ENCODE peak calls at places on chromosomes 7 and 10, in four cellular contexts. One of them, this sample, is unnamed.

GRCh38 chr7:73668103-73668937 is 689 bp downstream of the VPS37D start:
- DNase-seq in SK-N-SH: peak
- DNase-seq in HCT116: no peak
- DNase-seq in Panc1: no peak
- DNase-seq in this sample: no peak

GRCh38 chr7:42055171-42055570 is 181.8 kb downstream of the GLI3 start:
- DNase-seq in SK-N-SH: no peak
- DNase-seq in HCT116: no peak
- DNase-seq in Panc1: no peak
- DNase-seq in this sample: no peak

GRCh38 chr7:26680616-26681015 is 183.8 kb downstream of the SKAP2 start:
- DNase-seq in SK-N-SH: no peak
- DNase-seq in HCT116: no peak
- DNase-seq in Panc1: no peak
- DNase-seq in this sample: no peak

GRCh38 chr7:54245046-54245445 is 297.1 kb upstream of the VSTM2A start:
- DNase-seq in SK-N-SH: no peak
- DNase-seq in HCT116: no peak
- DNase-seq in Panc1: no peak
- DNase-seq in this sample: no peak

GRCh38 chr7:46932656-46933424 is 649.1 kb downstream of the TNS3 start:
- DNase-seq in SK-N-SH: peak
- DNase-seq in HCT116: no peak
- DNase-seq in Panc1: peak
- DNase-seq in this sample: no peak

GRCh38 chr10:58319599-58319998 is 15.2 kb upstream of the UBE2D1 start:
- DNase-seq in SK-N-SH: no peak
- DNase-seq in HCT116: no peak
- DNase-seq in Panc1: no peak
- DNase-seq in this sample: no peak

GRCh38 chr10:90644165-90644564 is 213.7 kb downstream of the HTR7 start:
- DNase-seq in SK-N-SH: no peak
- DNase-seq in HCT116: no peak
- DNase-seq in Panc1: no peak
- DNase-seq in this sample: no peak

GRCh38 chr7:138151731-138152577 is 75.7 kb downstream of the AKR1D1 start:
- DNase-seq in SK-N-SH: no peak
- DNase-seq in HCT116: no peak
- DNase-seq in Panc1: no peak
- DNase-seq in this sample: no peak

GRCh38 chr7:41046221-41046761 is 656.6 kb downstream of the INHBA start:
- DNase-seq in SK-N-SH: no peak
- DNase-seq in HCT116: no peak
- DNase-seq in Panc1: no peak
- DNase-seq in this sample: no peak

GRCh38 chr10:24848169-24848688 is 104.2 kb downstream of the PRTFDC1 start:
- DNase-seq in SK-N-SH: no peak
- DNase-seq in HCT116: no peak
- DNase-seq in Panc1: no peak
- DNase-seq in this sample: no peak

GRCh38 chr7:88306590-88307048 is at the start of gene STEAP4:
- DNase-seq in SK-N-SH: no peak
- DNase-seq in HCT116: peak
- DNase-seq in Panc1: no peak
- DNase-seq in this sample: peak

GRCh38 chr7:134941185-134941900 is 45.0 kb upstream of the AGBL3 start:
- DNase-seq in SK-N-SH: no peak
- DNase-seq in HCT116: no peak
- DNase-seq in Panc1: no peak
- DNase-seq in this sample: no peak

GRCh38 chr7:148708026-148708685 is 9.5 kb downstream of the CUL1 start:
- DNase-seq in SK-N-SH: no peak
- DNase-seq in HCT116: no peak
- DNase-seq in Panc1: no peak
- DNase-seq in this sample: peak

DNA sequence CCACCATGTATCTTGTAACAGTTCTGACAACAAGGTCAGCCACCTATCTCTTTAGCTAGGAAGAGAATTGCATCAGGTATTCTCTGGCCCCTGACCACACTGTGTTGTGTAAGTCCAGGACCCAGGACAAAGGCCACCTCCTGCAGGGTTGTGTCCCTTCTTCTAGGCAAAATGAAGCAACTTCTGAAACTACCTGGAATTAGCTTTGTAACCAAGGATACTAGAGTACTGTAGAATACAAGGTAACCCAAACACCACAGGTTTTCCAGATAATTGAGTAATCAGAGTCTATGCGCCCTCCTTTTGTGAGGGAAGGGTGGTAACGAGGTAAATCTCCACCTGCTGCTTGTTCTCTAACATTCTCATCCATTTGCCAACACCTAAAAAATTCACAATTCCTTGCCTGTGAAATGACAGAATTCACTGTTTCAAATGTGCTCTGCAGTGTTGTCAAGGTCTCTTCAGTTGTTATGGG is 51.7 kb downstream of the SGMS1 start:
- DNase-seq in SK-N-SH: no peak
- DNase-seq in HCT116: no peak
- DNase-seq in Panc1: no peak
- DNase-seq in this sample: no peak
- TF ChIP-seq REST in SK-N-SH: no peak
- TF ChIP-seq REST in HCT116: no peak
- TF ChIP-seq REST in Panc1: no peak
- TF ChIP-seq REST in this sample: no peak

GRCh38 chr10:47183726-47184084 is 116.3 kb upstream of the GDF10 start:
- DNase-seq in SK-N-SH: no peak
- DNase-seq in HCT116: no peak
- DNase-seq in Panc1: no peak
- DNase-seq in this sample: no peak
- TF ChIP-seq POLR2AphosphoS5 in SK-N-SH: no peak
- TF ChIP-seq POLR2AphosphoS5 in HCT116: no peak
- TF ChIP-seq POLR2AphosphoS5 in Panc1: no peak
- TF ChIP-seq POLR2AphosphoS5 in this sample: no peak

DNA sequence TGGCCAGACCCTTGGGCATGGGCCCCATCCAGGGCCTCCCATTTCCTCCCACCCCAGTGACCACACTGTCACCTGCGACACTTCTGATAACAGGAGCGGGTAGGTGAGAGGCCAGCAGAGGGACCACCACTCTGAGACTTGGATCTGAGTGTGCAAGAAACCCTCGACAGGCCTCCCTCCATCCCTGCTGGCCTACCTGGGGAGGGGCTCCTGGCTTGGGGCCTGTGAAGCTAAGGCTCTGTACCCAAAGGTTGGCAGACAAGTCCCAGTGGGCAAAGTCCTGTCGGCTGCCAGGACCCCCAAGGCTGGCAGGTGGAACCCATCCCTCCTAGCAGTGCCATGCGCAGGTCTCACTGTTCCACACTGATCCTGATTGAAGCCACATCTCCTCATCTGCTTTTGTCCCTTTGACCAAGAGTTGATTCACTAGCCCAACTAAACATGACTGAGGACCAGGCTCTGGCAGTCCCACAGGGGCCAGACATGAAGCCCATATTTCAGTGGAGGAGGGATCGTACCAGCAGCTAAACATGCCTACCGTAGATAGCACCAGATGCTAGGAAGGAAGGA is 1.2 kb upstream of the PGAM2 start:
- DNase-seq in SK-N-SH: no peak
- DNase-seq in HCT116: no peak
- DNase-seq in Panc1: no peak
- DNase-seq in this sample: no peak
- TF ChIP-seq REST in SK-N-SH: no peak
- TF ChIP-seq REST in HCT116: no peak
- TF ChIP-seq REST in Panc1: no peak
- TF ChIP-seq REST in this sample: no peak

DNA sequence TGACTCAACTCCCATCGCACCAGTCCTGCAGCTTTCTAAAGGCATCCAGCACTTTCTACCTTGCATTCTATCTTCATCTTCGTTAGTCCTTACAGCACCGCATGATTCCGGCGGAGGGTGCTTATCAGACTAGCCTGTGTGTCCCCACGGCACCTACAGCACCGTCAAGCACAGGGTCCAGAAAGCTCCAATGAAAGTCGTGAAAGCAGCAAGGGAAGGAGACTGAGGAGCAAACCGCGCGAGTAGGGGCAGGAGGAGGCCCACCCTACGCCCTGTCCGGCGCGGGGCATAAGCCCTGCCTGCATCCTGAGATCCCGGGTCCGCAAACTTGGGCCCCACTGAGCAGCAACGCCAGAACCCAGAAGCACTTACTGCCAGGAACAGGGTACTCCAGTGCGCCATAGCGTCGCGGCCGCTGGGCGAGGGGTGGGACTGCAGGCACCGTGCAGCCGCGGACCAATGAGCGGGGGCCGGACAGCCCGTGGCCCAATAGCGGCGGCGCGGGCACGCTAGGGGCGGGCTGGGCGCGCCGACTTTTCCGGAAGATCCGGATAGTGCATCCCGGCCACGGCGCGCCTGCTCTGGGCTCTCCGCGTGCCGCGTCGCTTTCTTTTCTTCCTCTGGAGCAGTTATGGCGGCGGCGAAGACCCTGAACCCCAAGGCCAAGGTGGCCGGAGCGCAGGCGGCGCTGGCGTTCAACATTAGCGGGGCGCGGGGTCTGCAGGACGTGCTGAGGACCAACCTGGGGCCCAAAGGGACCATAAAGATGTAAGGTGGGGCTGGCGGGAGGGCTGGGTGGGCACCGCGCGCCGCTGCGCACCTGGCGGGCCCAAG is 122.1 kb upstream of the VKORC1L1 start:
- DNase-seq in SK-N-SH: peak
- DNase-seq in HCT116: peak
- DNase-seq in Panc1: peak
- DNase-seq in this sample: peak
- TF ChIP-seq POLR2AphosphoS5 in SK-N-SH: peak
- TF ChIP-seq POLR2AphosphoS5 in HCT116: peak
- TF ChIP-seq POLR2AphosphoS5 in Panc1: peak
- TF ChIP-seq POLR2AphosphoS5 in this sample: peak

GRCh38 chr10:110304780-110305421 is at the start of gene SMNDC1:
- DNase-seq in SK-N-SH: peak
- DNase-seq in HCT116: peak
- DNase-seq in Panc1: peak
- DNase-seq in this sample: peak

GRCh38 chr10:110304394-110304779 is 333 bp downstream of the SMNDC1 start:
- DNase-seq in SK-N-SH: no peak
- DNase-seq in HCT116: no peak
- DNase-seq in Panc1: no peak
- DNase-seq in this sample: no peak

GRCh38 chr10:110306452-110306768 is 1.7 kb upstream of the SMNDC1 start:
- DNase-seq in SK-N-SH: no peak
- DNase-seq in HCT116: no peak
- DNase-seq in Panc1: no peak
- DNase-seq in this sample: no peak

GRCh38 chr10:110305767-110306451 is 1.2 kb upstream of the SMNDC1 start:
- DNase-seq in SK-N-SH: peak
- DNase-seq in HCT116: peak
- DNase-seq in Panc1: peak
- DNase-seq in this sample: peak

GRCh38 chr10:110303681-110304080 is 1.0 kb downstream of the SMNDC1 start:
- DNase-seq in SK-N-SH: no peak
- DNase-seq in HCT116: no peak
- DNase-seq in Panc1: no peak
- DNase-seq in this sample: no peak
- TF ChIP-seq REST in SK-N-SH: no peak
- TF ChIP-seq REST in HCT116: no peak
- TF ChIP-seq REST in Panc1: no peak
- TF ChIP-seq REST in this sample: peak